ENCODE peak calls at places on chromosomes 5 and 9, in eight cellular contexts. Y is IMR-90, I is adrenal gland, G is tibial nerve, H is cardiac muscle cell, R is A549, A is tibial artery, M is spleen. T is an unnamed sample.

GRCh38 chr5:66796306-66797292 is 200.4 kb downstream of the MAST4 start:
- DNase-seq in Y (peak; percentile 3), I (no peak), G (no peak), H (no peak), R (peak; percentile 14), A (no peak), M (no peak), T (no peak)

GRCh38 chr9:17063535-17064135 is 71.2 kb upstream of the CNTLN start:
- DNase-seq in Y (peak; percentile 64), I (peak; percentile 43), G (no peak), H (peak; percentile 68), R (peak; percentile 69), A (no peak), M (no peak), T (no peak)

GRCh38 chr5:93054424-93055165 is 526.4 kb downstream of the NR2F1-AS1 start:
- DNase-seq in Y (peak; percentile 51), I (no peak), G (no peak), H (no peak), R (no peak), A (no peak), M (no peak), T (no peak)

GRCh38 chr5:60700347-60700815 is 415 bp upstream of the DEPDC1B start:
- DNase-seq in Y (no peak), I (no peak), G (no peak), H (no peak), R (no peak), A (no peak), M (no peak), T (no peak)

GRCh38 chr5:103526164-103526915 is 36.2 kb downstream of the NUDT12 start:
- DNase-seq in Y (no peak), I (no peak), G (no peak), H (no peak), R (no peak), A (no peak), M (no peak), T (no peak)

GRCh38 chr9:133942206-133942975 is 49.7 kb downstream of the VAV2 start:
- DNase-seq in Y (no peak), I (no peak), G (no peak), H (no peak), R (no peak), A (no peak), M (peak; percentile 67), T (no peak)

GRCh38 chr9:33170464-33171156 is 3.5 kb upstream of the B4GALT1 start:
- DNase-seq in Y (no peak), I (peak; percentile 79), G (no peak), H (peak; percentile 45), R (peak; percentile 66), A (peak; percentile 78), M (peak; percentile 81), T (peak; percentile 82)

GRCh38 chr5:180599981-180600553 is 8.8 kb upstream of the SCGB3A1 start:
- DNase-seq in Y (no peak), I (no peak), G (no peak), H (no peak), R (no peak), A (peak; percentile 37), M (no peak), T (no peak)

GRCh38 chr9:92010705-92011536 is 60.9 kb upstream of the ROR2 start:
- DNase-seq in Y (no peak), I (no peak), G (no peak), H (no peak), R (no peak), A (no peak), M (no peak), T (no peak)

GRCh38 chr5:78903936-78904335 is 81.2 kb downstream of the ARSB start:
- DNase-seq in Y (peak; percentile 73), I (no peak), G (no peak), H (no peak), R (no peak), A (no peak), M (no peak), T (no peak)

GRCh38 chr5:86807046-86807712 is 189.4 kb downstream of the COX7C start:
- DNase-seq in Y (no peak), I (no peak), G (no peak), H (no peak), R (no peak), A (no peak), M (no peak), T (no peak)

GRCh38 chr5:16615737-16616535 is 861 bp downstream of the RETREG1 start:
- DNase-seq in Y (no peak), I (no peak), G (no peak), H (no peak), R (no peak), A (no peak), M (peak; percentile 75), T (no peak)

GRCh38 chr9:77820293-77820954 is 172.3 kb upstream of the GNA14 start:
- DNase-seq in Y (peak; percentile 83), I (no peak), G (no peak), H (no peak), R (peak; percentile 67), A (no peak), M (no peak), T (no peak)

GRCh38 chr9:89390068-89390555 is 71.8 kb downstream of the SECISBP2 start:
- DNase-seq in Y (no peak), I (no peak), G (no peak), H (no peak), R (no peak), A (no peak), M (no peak), T (no peak)

GRCh38 chr9:89388868-89389177 is 70.5 kb downstream of the SECISBP2 start:
- DNase-seq in Y (no peak), I (no peak), G (no peak), H (no peak), R (no peak), A (no peak), M (no peak), T (no peak)

GRCh38 chr9:89387197-89387849 is 69.0 kb downstream of the SECISBP2 start:
- DNase-seq in Y (no peak), I (no peak), G (no peak), H (no peak), R (no peak), A (no peak), M (peak; percentile 73), T (no peak)

GRCh38 chr9:89386797-89387196 is 68.5 kb downstream of the SECISBP2 start:
- DNase-seq in Y (no peak), I (no peak), G (no peak), H (no peak), R (no peak), A (no peak), M (peak; percentile 69), T (peak; percentile 99)

DNA sequence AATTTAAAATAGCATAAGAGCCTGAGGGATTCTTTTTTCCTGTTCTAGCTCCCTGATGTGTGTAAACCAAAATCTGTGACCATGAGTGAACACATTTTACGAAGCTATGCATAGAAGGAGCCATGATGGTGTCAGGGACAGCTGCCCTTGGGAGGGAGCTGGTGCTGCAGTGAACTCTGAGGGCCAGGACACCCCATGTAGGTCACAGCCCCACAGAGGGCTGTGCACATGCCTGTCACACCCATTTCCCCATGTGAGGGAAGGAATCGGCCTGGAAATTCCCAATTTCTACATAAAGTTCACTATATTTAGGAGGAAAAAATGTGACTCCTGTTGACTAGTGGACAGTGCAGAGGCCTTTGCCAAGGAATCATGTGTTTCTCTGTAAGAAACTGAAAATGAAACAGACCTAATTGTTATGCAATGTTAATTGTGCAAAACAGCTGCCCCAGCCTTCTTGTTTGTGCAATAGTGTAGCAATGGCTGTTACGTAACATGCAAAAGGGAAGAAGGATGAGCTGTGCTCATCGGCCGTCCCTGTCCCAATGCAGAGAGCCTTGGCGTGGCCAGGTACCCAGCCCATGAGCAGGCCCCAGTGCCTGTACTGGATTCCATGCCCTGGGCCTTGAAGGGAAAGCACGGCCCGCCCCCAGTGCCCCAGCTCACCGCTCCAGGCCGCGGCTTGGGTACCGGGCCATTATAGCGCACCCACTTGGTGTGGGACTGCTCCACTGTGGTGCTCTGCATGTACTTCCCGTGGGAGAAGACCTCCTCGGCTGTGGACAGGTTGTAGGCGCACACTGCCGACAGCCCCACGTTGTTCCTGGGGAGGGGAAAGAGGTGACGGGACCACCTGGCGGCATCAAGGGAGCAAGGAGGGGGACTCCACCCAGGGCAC is 69.9 kb downstream of the SECISBP2 start:
- DNase-seq in Y (peak; percentile 82), I (peak; percentile 79), G (peak; percentile 41), H (no peak), R (peak; percentile 23), A (peak; percentile 76), M (peak; percentile 91), T (peak; percentile 94)
- H3K27ac ChIP-seq in Y (peak overlapping the region; percentile 77), I (peak overlapping the region; percentile 90), G (no peak overlapping the region), H (no peak overlapping the region), R (no peak overlapping the region), A (no peak overlapping the region), M (peak overlapping the region; percentile 91), T (peak overlapping the region; percentile 85)

DNA sequence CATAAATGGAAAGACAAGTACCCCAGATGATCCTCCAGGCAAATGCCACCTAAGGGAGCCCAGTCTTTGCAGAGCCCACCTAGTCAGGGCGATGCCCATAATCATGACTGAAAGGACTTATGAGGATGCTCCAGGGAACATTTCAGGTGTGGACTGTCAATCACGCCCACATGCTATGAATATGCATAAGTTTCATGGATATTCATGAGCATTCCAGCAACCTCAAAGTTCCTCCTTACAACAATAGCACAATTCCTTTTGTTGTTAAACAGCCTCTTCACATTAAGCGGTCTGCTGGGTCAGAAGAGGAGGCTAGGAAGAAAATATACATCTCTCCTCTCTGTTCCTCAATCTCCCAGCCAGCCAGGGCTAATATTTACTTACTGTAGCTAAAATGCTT is 161.6 kb downstream of the C5orf15 start:
- DNase-seq in Y (no peak), I (no peak), G (no peak), H (no peak), R (no peak), A (no peak), M (no peak), T (no peak)
- H3K27ac ChIP-seq in Y (no peak overlapping the region), I (no peak overlapping the region), G (no peak overlapping the region), H (no peak overlapping the region), R (no peak overlapping the region), A (no peak overlapping the region), M (no peak overlapping the region), T (no peak overlapping the region)

GRCh38 chr9:123523828-123524227 is 167.8 kb downstream of the CRB2 start:
- DNase-seq in Y (no peak), I (no peak), G (no peak), H (no peak), R (no peak), A (no peak), M (no peak), T (no peak)
- H3K27ac ChIP-seq in Y (no peak overlapping the region), I (no peak overlapping the region), G (no peak overlapping the region), H (no peak overlapping the region), R (no peak overlapping the region), A (no peak overlapping the region), M (no peak overlapping the region), T (no peak overlapping the region)

GRCh38 chr9:35649431-35650340 is 1.0 kb downstream of the SIT1 start:
- DNase-seq in Y (no peak), I (no peak), G (no peak), H (no peak), R (no peak), A (peak; percentile 79), M (peak; percentile 84), T (no peak)

GRCh38 chr9:35650341-35651158 is at the start of gene SIT1:
- DNase-seq in Y (no peak), I (no peak), G (no peak), H (no peak), R (no peak), A (peak; percentile 66), M (peak; percentile 82), T (no peak)

GRCh38 chr9:35653611-35654010 is 2.9 kb upstream of the SIT1 start:
- DNase-seq in Y (no peak), I (no peak), G (no peak), H (no peak), R (no peak), A (no peak), M (no peak), T (no peak)

GRCh38 chr9:35651964-35652828 is 1.5 kb upstream of the SIT1 start:
- DNase-seq in Y (peak; percentile 72), I (no peak), G (no peak), H (no peak), R (peak; percentile 75), A (peak; percentile 48), M (no peak), T (no peak)

GRCh38 chr9:35652829-35653209 is 2.1 kb upstream of the SIT1 start:
- DNase-seq in Y (no peak), I (no peak), G (no peak), H (no peak), R (no peak), A (peak; percentile 41), M (no peak), T (no peak)
- H3K27ac ChIP-seq in Y (peak overlapping the region; percentile 35), I (no peak overlapping the region), G (no peak overlapping the region), H (no peak overlapping the region), R (peak overlapping the region; percentile 32), A (no peak overlapping the region), M (peak overlapping the region; percentile 7), T (no peak overlapping the region)